ENCODE peak calls at places on chromosome 20, in five cellular contexts. One of them, this sample, is unnamed.

GRCh38 chr20:50655325-50655880 is 35.9 kb downstream of the RIPOR3 start:
- DNase-seq in dorsolateral prefrontal cortex: no peak
- DNase-seq in progenitor cell of endocrine pancreas: no peak
- DNase-seq in glutamatergic neuron: no peak
- DNase-seq in Calu3: no peak
- DNase-seq in this sample: no peak

GRCh38 chr20:44247676-44248419 is 740 bp downstream of the GDAP1L1 start:
- DNase-seq in dorsolateral prefrontal cortex: peak; percentile 45
- DNase-seq in progenitor cell of endocrine pancreas: peak; percentile 82
- DNase-seq in glutamatergic neuron: peak; percentile 59
- DNase-seq in Calu3: peak; percentile 68
- DNase-seq in this sample: no peak

GRCh38 chr20:32289661-32290431 is 12.4 kb downstream of the KIF3B start:
- DNase-seq in dorsolateral prefrontal cortex: no peak
- DNase-seq in progenitor cell of endocrine pancreas: no peak
- DNase-seq in glutamatergic neuron: no peak
- DNase-seq in Calu3: peak; percentile 71
- DNase-seq in this sample: no peak

GRCh38 chr20:49699200-49699992 is 14.3 kb downstream of the B4GALT5 start:
- DNase-seq in dorsolateral prefrontal cortex: no peak
- DNase-seq in progenitor cell of endocrine pancreas: no peak
- DNase-seq in glutamatergic neuron: no peak
- DNase-seq in Calu3: no peak
- DNase-seq in this sample: no peak

GRCh38 chr20:21027569-21027968 is 78.6 kb downstream of the LINC00237 start:
- DNase-seq in dorsolateral prefrontal cortex: no peak
- DNase-seq in progenitor cell of endocrine pancreas: no peak
- DNase-seq in glutamatergic neuron: peak; percentile 42
- DNase-seq in Calu3: no peak
- DNase-seq in this sample: no peak

GRCh38 chr20:33868571-33868970 is 57.4 kb downstream of the CHMP4B start:
- DNase-seq in dorsolateral prefrontal cortex: no peak
- DNase-seq in progenitor cell of endocrine pancreas: no peak
- DNase-seq in glutamatergic neuron: no peak
- DNase-seq in Calu3: no peak
- DNase-seq in this sample: no peak

GRCh38 chr20:36686944-36687343 is 40.9 kb upstream of the SLA2 start:
- DNase-seq in dorsolateral prefrontal cortex: no peak
- DNase-seq in progenitor cell of endocrine pancreas: no peak
- DNase-seq in glutamatergic neuron: no peak
- DNase-seq in Calu3: no peak
- DNase-seq in this sample: no peak

GRCh38 chr20:32965581-32966373 is 38.5 kb downstream of the SUN5 start:
- DNase-seq in dorsolateral prefrontal cortex: peak; percentile 31
- DNase-seq in progenitor cell of endocrine pancreas: no peak
- DNase-seq in glutamatergic neuron: no peak
- DNase-seq in Calu3: no peak
- DNase-seq in this sample: peak; percentile 9

GRCh38 chr20:38726849-38727601 is 2.7 kb downstream of the SLC32A1 start:
- DNase-seq in dorsolateral prefrontal cortex: no peak
- DNase-seq in progenitor cell of endocrine pancreas: peak; percentile 45
- DNase-seq in glutamatergic neuron: peak; percentile 88
- DNase-seq in Calu3: peak; percentile 39
- DNase-seq in this sample: peak; percentile 37

GRCh38 chr20:47686545-47686944 is 98.7 kb downstream of the SULF2 start:
- DNase-seq in dorsolateral prefrontal cortex: no peak
- DNase-seq in progenitor cell of endocrine pancreas: no peak
- DNase-seq in glutamatergic neuron: no peak
- DNase-seq in Calu3: no peak
- DNase-seq in this sample: no peak

GRCh38 chr20:48705208-48706115 is 122.3 kb downstream of the PREX1 start:
- DNase-seq in dorsolateral prefrontal cortex: no peak
- DNase-seq in progenitor cell of endocrine pancreas: no peak
- DNase-seq in glutamatergic neuron: no peak
- DNase-seq in Calu3: no peak
- DNase-seq in this sample: no peak

GRCh38 chr20:25061103-25061799 is 3.3 kb upstream of the ACSS1 start:
- DNase-seq in dorsolateral prefrontal cortex: no peak
- DNase-seq in progenitor cell of endocrine pancreas: no peak
- DNase-seq in glutamatergic neuron: peak; percentile 7
- DNase-seq in Calu3: no peak
- DNase-seq in this sample: no peak

GRCh38 chr20:41218466-41218865 is 81.1 kb downstream of the PLCG1 start:
- DNase-seq in dorsolateral prefrontal cortex: no peak
- DNase-seq in progenitor cell of endocrine pancreas: no peak
- DNase-seq in glutamatergic neuron: no peak
- DNase-seq in Calu3: no peak
- DNase-seq in this sample: no peak

GRCh38 chr20:43916875-43917371 is 2.3 kb downstream of the TOX2 start:
- DNase-seq in dorsolateral prefrontal cortex: no peak
- DNase-seq in progenitor cell of endocrine pancreas: no peak
- DNase-seq in glutamatergic neuron: no peak
- DNase-seq in Calu3: no peak
- DNase-seq in this sample: no peak

GRCh38 chr20:54848262-54848661 is 372.9 kb downstream of the DOK5 start:
- DNase-seq in dorsolateral prefrontal cortex: no peak
- DNase-seq in progenitor cell of endocrine pancreas: no peak
- DNase-seq in glutamatergic neuron: no peak
- DNase-seq in Calu3: no peak
- DNase-seq in this sample: no peak

GRCh38 chr20:52219441-52219840 is 27.9 kb upstream of the ZFP64 start:
- DNase-seq in dorsolateral prefrontal cortex: no peak
- DNase-seq in progenitor cell of endocrine pancreas: no peak
- DNase-seq in glutamatergic neuron: no peak
- DNase-seq in Calu3: peak; percentile 12
- DNase-seq in this sample: no peak

GRCh38 chr20:7790189-7790588 is 150.1 kb downstream of the HAO1 start:
- DNase-seq in dorsolateral prefrontal cortex: no peak
- DNase-seq in progenitor cell of endocrine pancreas: no peak
- DNase-seq in glutamatergic neuron: no peak
- DNase-seq in Calu3: no peak
- DNase-seq in this sample: no peak

GRCh38 chr20:37669062-37669772 is 24.6 kb upstream of the CTNNBL1 start:
- DNase-seq in dorsolateral prefrontal cortex: no peak
- DNase-seq in progenitor cell of endocrine pancreas: no peak
- DNase-seq in glutamatergic neuron: no peak
- DNase-seq in Calu3: no peak
- DNase-seq in this sample: no peak

GRCh38 chr20:63978319-63979220 is 872 bp downstream of the SAMD10 start:
- DNase-seq in dorsolateral prefrontal cortex: peak; percentile 61
- DNase-seq in progenitor cell of endocrine pancreas: peak; percentile 59
- DNase-seq in glutamatergic neuron: peak; percentile 58
- DNase-seq in Calu3: peak; percentile 97
- DNase-seq in this sample: peak; percentile 72

GRCh38 chr20:51132286-51132810 is 109.4 kb upstream of the KCNG1 start:
- DNase-seq in dorsolateral prefrontal cortex: no peak
- DNase-seq in progenitor cell of endocrine pancreas: no peak
- DNase-seq in glutamatergic neuron: no peak
- DNase-seq in Calu3: peak; percentile 36
- DNase-seq in this sample: no peak

GRCh38 chr20:25495189-25495824 is 87.8 kb downstream of the GINS1 start:
- DNase-seq in dorsolateral prefrontal cortex: no peak
- DNase-seq in progenitor cell of endocrine pancreas: no peak
- DNase-seq in glutamatergic neuron: no peak
- DNase-seq in Calu3: no peak
- DNase-seq in this sample: no peak

GRCh38 chr20:63070771-63071540 is 64.2 kb upstream of the BHLHE23 start:
- DNase-seq in dorsolateral prefrontal cortex: peak; percentile 29
- DNase-seq in progenitor cell of endocrine pancreas: no peak
- DNase-seq in glutamatergic neuron: no peak
- DNase-seq in Calu3: no peak
- DNase-seq in this sample: no peak

GRCh38 chr20:10131612-10132345 is 86.9 kb upstream of the SNAP25 start:
- DNase-seq in dorsolateral prefrontal cortex: peak; percentile 73
- DNase-seq in progenitor cell of endocrine pancreas: no peak
- DNase-seq in glutamatergic neuron: peak; percentile 23
- DNase-seq in Calu3: no peak
- DNase-seq in this sample: no peak

GRCh38 chr20:48733296-48733790 is 94.5 kb downstream of the PREX1 start:
- DNase-seq in dorsolateral prefrontal cortex: no peak
- DNase-seq in progenitor cell of endocrine pancreas: no peak
- DNase-seq in glutamatergic neuron: no peak
- DNase-seq in Calu3: no peak
- DNase-seq in this sample: no peak

DNA sequence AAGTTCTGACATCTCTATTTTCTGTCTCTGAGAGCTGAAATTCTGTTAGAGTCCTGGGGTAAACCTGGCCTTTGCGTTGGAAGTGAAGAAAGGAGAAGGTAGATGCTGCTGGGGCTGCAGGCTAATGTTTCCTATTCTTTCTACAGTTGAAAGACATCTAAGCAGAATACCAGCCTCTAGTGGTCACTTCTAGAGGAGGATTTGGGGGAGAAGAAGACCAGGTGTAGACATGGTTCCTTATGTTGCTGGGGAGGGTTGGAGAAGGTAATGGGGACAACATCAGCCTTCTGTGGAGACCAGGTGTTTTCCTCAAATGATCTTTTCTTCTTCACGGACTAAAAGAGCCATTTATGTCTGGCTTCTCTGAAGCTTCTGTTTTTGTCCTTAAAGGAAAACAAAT is 62.6 kb downstream of the BTBD3 start:
- DNase-seq in dorsolateral prefrontal cortex: no peak
- DNase-seq in progenitor cell of endocrine pancreas: no peak
- DNase-seq in glutamatergic neuron: no peak
- DNase-seq in Calu3: no peak
- DNase-seq in this sample: no peak
- TF ChIP-seq CTCF in dorsolateral prefrontal cortex: no peak
- TF ChIP-seq CTCF in progenitor cell of endocrine pancreas: no peak
- TF ChIP-seq CTCF in glutamatergic neuron: no peak
- TF ChIP-seq CTCF in Calu3: no peak
- TF ChIP-seq CTCF in this sample: no peak

GRCh38 chr20:3785240-3786125 is 1.1 kb downstream of the CENPB start:
- DNase-seq in dorsolateral prefrontal cortex: no peak
- DNase-seq in progenitor cell of endocrine pancreas: no peak
- DNase-seq in glutamatergic neuron: no peak
- DNase-seq in Calu3: no peak
- DNase-seq in this sample: no peak
- TF ChIP-seq CTCF in dorsolateral prefrontal cortex: no peak
- TF ChIP-seq CTCF in progenitor cell of endocrine pancreas: no peak
- TF ChIP-seq CTCF in glutamatergic neuron: no peak
- TF ChIP-seq CTCF in Calu3: no peak
- TF ChIP-seq CTCF in this sample: no peak

DNA sequence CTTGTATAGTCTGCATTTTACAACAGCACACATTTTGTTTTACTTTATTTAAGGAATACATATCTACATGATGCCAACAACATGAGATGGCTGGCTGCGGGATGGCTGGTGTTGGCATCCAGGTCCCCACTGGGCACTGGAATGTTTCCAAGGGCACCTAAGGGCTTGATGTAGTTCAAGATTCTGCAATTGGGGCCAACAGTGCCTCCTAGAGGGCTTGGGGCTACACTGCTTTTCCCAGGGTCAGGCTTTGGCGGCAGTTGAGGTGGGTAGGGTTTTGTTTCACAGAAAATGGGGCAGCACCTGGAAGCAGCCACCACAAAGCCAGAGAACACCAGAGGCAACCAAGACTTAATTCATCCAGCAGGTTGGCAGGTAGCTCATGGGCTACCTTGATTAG is 202.2 kb upstream of the PRND start:
- DNase-seq in dorsolateral prefrontal cortex: no peak
- DNase-seq in progenitor cell of endocrine pancreas: no peak
- DNase-seq in glutamatergic neuron: peak; percentile 33
- DNase-seq in Calu3: peak; percentile 17
- DNase-seq in this sample: no peak
- TF ChIP-seq CTCF in dorsolateral prefrontal cortex: no peak
- TF ChIP-seq CTCF in progenitor cell of endocrine pancreas: peak; percentile 44
- TF ChIP-seq CTCF in glutamatergic neuron: peak; percentile 56
- TF ChIP-seq CTCF in Calu3: peak; percentile 26
- TF ChIP-seq CTCF in this sample: no peak

GRCh38 chr20:58634818-58635665 is 16.0 kb upstream of the STX16 start:
- DNase-seq in dorsolateral prefrontal cortex: no peak
- DNase-seq in progenitor cell of endocrine pancreas: no peak
- DNase-seq in glutamatergic neuron: peak; percentile 18
- DNase-seq in Calu3: no peak
- DNase-seq in this sample: peak; percentile 23

GRCh38 chr20:58637466-58638198 is 13.5 kb upstream of the STX16 start:
- DNase-seq in dorsolateral prefrontal cortex: no peak
- DNase-seq in progenitor cell of endocrine pancreas: no peak
- DNase-seq in glutamatergic neuron: peak; percentile 13
- DNase-seq in Calu3: no peak
- DNase-seq in this sample: no peak

GRCh38 chr20:58638467-58639181 is 12.5 kb upstream of the STX16 start:
- DNase-seq in dorsolateral prefrontal cortex: no peak
- DNase-seq in progenitor cell of endocrine pancreas: no peak
- DNase-seq in glutamatergic neuron: peak; percentile 4
- DNase-seq in Calu3: no peak
- DNase-seq in this sample: no peak

GRCh38 chr20:58636396-58636982 is 14.6 kb upstream of the STX16 start:
- DNase-seq in dorsolateral prefrontal cortex: no peak
- DNase-seq in progenitor cell of endocrine pancreas: no peak
- DNase-seq in glutamatergic neuron: peak; percentile 6
- DNase-seq in Calu3: no peak
- DNase-seq in this sample: no peak

GRCh38 chr20:58636983-58637421 is 14.1 kb upstream of the STX16 start:
- DNase-seq in dorsolateral prefrontal cortex: no peak
- DNase-seq in progenitor cell of endocrine pancreas: no peak
- DNase-seq in glutamatergic neuron: peak; percentile 36
- DNase-seq in Calu3: no peak
- DNase-seq in this sample: no peak
- TF ChIP-seq CTCF in dorsolateral prefrontal cortex: no peak
- TF ChIP-seq CTCF in progenitor cell of endocrine pancreas: peak; percentile 33
- TF ChIP-seq CTCF in glutamatergic neuron: peak; percentile 47
- TF ChIP-seq CTCF in Calu3: peak; percentile 21
- TF ChIP-seq CTCF in this sample: no peak

GRCh38 chr20:35001596-35002362 is 46.1 kb downstream of the MYH7B start:
- DNase-seq in dorsolateral prefrontal cortex: no peak
- DNase-seq in progenitor cell of endocrine pancreas: no peak
- DNase-seq in glutamatergic neuron: no peak
- DNase-seq in Calu3: no peak
- DNase-seq in this sample: no peak
- TF ChIP-seq CTCF in dorsolateral prefrontal cortex: no peak
- TF ChIP-seq CTCF in progenitor cell of endocrine pancreas: peak; percentile 44
- TF ChIP-seq CTCF in glutamatergic neuron: no peak
- TF ChIP-seq CTCF in Calu3: no peak
- TF ChIP-seq CTCF in this sample: no peak

GRCh38 chr20:18904624-18905023 is 91.0 kb downstream of the SCP2D1 start:
- DNase-seq in dorsolateral prefrontal cortex: no peak
- DNase-seq in progenitor cell of endocrine pancreas: no peak
- DNase-seq in glutamatergic neuron: no peak
- DNase-seq in Calu3: no peak
- DNase-seq in this sample: no peak
- TF ChIP-seq CTCF in dorsolateral prefrontal cortex: peak; percentile 54
- TF ChIP-seq CTCF in progenitor cell of endocrine pancreas: peak; percentile 19
- TF ChIP-seq CTCF in glutamatergic neuron: no peak
- TF ChIP-seq CTCF in Calu3: no peak
- TF ChIP-seq CTCF in this sample: no peak